ENCODE peak calls at places on chromosome 4, in four cellular contexts. D is GM12878, R is K562, S is HepG2. A is an unnamed sample.

GRCh38 chr4:84451546-84451945 is 47.5 kb downstream of the NKX6-1 start:
- DNase-seq in D (no peak), R (no peak), S (no peak), A (no peak)

GRCh38 chr4:95510145-95510544 is 38.6 kb downstream of the UNC5C start:
- DNase-seq in D (no peak), R (peak), S (peak), A (no peak)

GRCh38 chr4:4259484-4260100 is 11.6 kb upstream of the TMEM128 start:
- DNase-seq in D (no peak), R (no peak), S (peak), A (no peak)

GRCh38 chr4:123352966-123353365 is 43.6 kb upstream of the SPRY1 start:
- DNase-seq in D (no peak), R (no peak), S (no peak), A (no peak)

GRCh38 chr4:77001907-77002306 is 52.4 kb downstream of the SEPTIN11 start:
- DNase-seq in D (no peak), R (no peak), S (no peak), A (no peak)

GRCh38 chr4:20422398-20422797 is 170.7 kb downstream of the SLIT2 start:
- DNase-seq in D (no peak), R (peak), S (peak), A (peak)

GRCh38 chr4:80097395-80098177 is 24.6 kb upstream of the ANTXR2 start:
- DNase-seq in D (no peak), R (no peak), S (no peak), A (no peak)

GRCh38 chr4:112751447-112751846 is 114.5 kb downstream of the LARP7 start:
- DNase-seq in D (no peak), R (no peak), S (no peak), A (no peak)

GRCh38 chr4:4379540-4380087 is 7.3 kb upstream of the NSG1 start:
- DNase-seq in D (no peak), R (no peak), S (no peak), A (no peak)

GRCh38 chr4:3674479-3674851 is 91.7 kb upstream of the ADRA2C start:
- DNase-seq in D (no peak), R (no peak), S (no peak), A (peak)

GRCh38 chr4:30754021-30754420 is 33.9 kb downstream of the PCDH7 start:
- DNase-seq in D (no peak), R (no peak), S (no peak), A (no peak)

GRCh38 chr4:158870282-158871049 is 101.6 kb downstream of the FNIP2 start:
- DNase-seq in D (no peak), R (no peak), S (no peak), A (peak)

GRCh38 chr4:110586137-110586850 is 36.6 kb downstream of the PITX2 start:
- DNase-seq in D (no peak), R (no peak), S (no peak), A (no peak)

GRCh38 chr4:94870151-94870550 is 112.4 kb downstream of the BMPR1B start:
- DNase-seq in D (no peak), R (no peak), S (no peak), A (no peak)

GRCh38 chr4:86963697-86964096 is 28.9 kb downstream of the AFF1 start:
- DNase-seq in D (no peak), R (no peak), S (no peak), A (no peak)

GRCh38 chr4:188960411-188961093 is 821.3 kb downstream of the TRIML1 start:
- DNase-seq in D (no peak), R (no peak), S (no peak), A (no peak)

GRCh38 chr4:25500626-25501318 is 123.7 kb downstream of the ANAPC4 start:
- DNase-seq in D (no peak), R (no peak), S (no peak), A (no peak)

GRCh38 chr4:154471924-154472323 is 19.7 kb downstream of the DCHS2 start:
- DNase-seq in D (peak), R (no peak), S (peak), A (no peak)

GRCh38 chr4:163764569-163764968 is 270.1 kb downstream of the TMA16 start:
- DNase-seq in D (no peak), R (no peak), S (no peak), A (no peak)

GRCh38 chr4:150746156-150746555 is 164.2 kb downstream of the MAB21L2 start:
- DNase-seq in D (no peak), R (no peak), S (no peak), A (no peak)

GRCh38 chr4:140856692-140857091 is 100.5 kb upstream of the TBC1D9 start:
- DNase-seq in D (no peak), R (no peak), S (no peak), A (no peak)

GRCh38 chr4:158259955-158260575 is 49.8 kb downstream of the TMEM144 start:
- DNase-seq in D (no peak), R (no peak), S (peak), A (no peak)

GRCh38 chr4:181161669-181162068 is 1081.5 kb upstream of the TENM3 start:
- DNase-seq in D (no peak), R (no peak), S (no peak), A (no peak)

GRCh38 chr4:88533937-88534750 is 10.6 kb upstream of the PYURF start:
- DNase-seq in D (no peak), R (no peak), S (no peak), A (no peak)

GRCh38 chr4:99209671-99210070 is 9.4 kb downstream of the ADH6 start:
- DNase-seq in D (no peak), R (no peak), S (no peak), A (no peak)

GRCh38 chr4:99205104-99205979 is 13.7 kb downstream of the ADH6 start:
- DNase-seq in D (no peak), R (no peak), S (peak), A (no peak)

GRCh38 chr4:99208719-99209075 is 10.3 kb downstream of the ADH6 start:
- DNase-seq in D (no peak), R (no peak), S (no peak), A (peak)

GRCh38 chr4:99207911-99208718 is 10.9 kb downstream of the ADH6 start:
- DNase-seq in D (no peak), R (no peak), S (no peak), A (no peak)

DNA sequence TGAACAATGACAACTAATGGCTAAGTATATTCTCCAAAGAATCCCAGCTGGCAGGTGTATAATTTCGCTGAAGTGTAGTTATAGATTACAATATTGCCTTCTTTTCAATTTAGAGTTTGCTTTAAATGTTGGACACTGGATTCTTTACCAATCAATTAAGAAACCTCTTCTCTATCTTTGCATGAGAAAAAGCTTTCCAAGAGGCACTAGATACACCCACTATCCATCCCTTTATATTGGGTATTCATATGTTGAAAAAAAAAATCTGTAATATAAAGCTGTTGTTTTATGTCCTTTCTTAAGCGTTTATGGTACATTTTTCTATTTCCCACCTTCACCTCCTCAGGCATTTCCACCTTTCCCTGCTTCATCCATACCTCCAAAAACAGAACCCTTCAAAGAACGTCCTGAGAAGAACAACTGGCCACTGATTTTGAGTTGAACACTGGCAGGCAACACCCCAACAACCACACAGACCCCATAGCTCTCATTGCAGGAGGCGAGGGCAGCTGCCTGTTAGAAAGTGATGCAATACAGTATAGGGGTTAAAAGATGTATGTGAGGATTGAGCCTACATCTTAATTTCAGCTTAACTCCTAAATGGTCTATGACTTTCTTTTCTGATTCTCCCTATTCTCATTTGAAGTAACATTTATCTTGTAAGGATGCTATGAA is 11.8 kb downstream of the ADH6 start:
- DNase-seq in D (no peak), R (no peak), S (no peak), A (no peak)
- TF ChIP-seq TCF7 in D (no peak), R (no peak), S (no peak), A (no peak)

GRCh38 chr4:8356856-8357255 is 83.7 kb downstream of the ACOX3 start:
- DNase-seq in D (no peak), R (no peak), S (no peak), A (no peak)
- TF ChIP-seq USF2 in D (no peak), R (no peak), S (no peak), A (no peak)

GRCh38 chr4:10773656-10774055 is 89.1 kb upstream of the CLNK start:
- DNase-seq in D (no peak), R (no peak), S (no peak), A (no peak)
- TF ChIP-seq TCF7 in D (no peak), R (no peak), S (no peak), A (no peak)

DNA sequence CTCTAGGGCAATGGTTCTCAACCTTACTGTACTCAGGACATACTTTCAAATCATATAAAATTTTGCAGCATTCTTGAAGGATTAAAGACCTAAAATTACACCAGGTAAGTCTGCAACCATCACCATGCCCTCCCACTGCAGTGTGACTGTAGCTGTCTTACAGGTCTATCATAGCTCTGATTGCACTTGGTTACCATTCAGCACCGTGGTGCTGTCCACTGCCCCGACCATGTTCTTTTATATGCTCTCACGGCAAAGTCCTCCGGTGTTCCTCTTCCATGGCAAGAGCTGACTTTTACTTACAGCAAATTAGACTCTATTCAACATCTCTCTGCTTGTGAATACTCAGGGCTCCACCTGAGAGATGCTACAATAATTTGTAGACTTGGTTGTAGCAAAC is 11.5 kb downstream of the CRMP1 start:
- DNase-seq in D (no peak), R (no peak), S (no peak), A (no peak)
- TF ChIP-seq USF2 in D (no peak), R (no peak), S (no peak), A (no peak)

DNA sequence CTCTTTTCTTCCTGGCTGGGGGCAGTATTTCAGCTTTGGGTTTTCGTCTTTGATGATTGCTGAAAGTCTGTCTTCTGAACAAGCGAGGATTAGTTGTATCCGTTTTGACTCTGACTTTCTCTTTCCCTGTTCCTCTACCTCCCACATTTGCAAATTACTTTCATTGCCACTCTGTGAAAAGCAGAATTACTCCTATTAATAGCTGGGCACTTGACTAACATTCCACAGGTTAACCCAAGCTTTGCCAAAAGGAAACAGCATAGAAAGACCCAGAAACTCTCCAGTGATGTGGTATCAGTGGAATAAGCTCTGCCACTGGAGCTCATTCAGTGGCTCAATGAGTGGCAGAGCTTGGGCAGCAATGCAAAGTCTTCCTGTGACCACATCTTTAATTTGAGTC is 238.9 kb downstream of the PALLD start:
- DNase-seq in D (no peak), R (no peak), S (no peak), A (no peak)
- TF ChIP-seq TCF7 in D (no peak), R (no peak), S (no peak), A (no peak)

GRCh38 chr4:21830272-21830671 is 118.3 kb downstream of the KCNIP4 start:
- DNase-seq in D (no peak), R (no peak), S (no peak), A (no peak)
- TF ChIP-seq USF2 in D (no peak), R (no peak), S (no peak), A (no peak)

GRCh38 chr4:102339018-102339417 is 6.3 kb downstream of the SLC39A8 start:
- DNase-seq in D (no peak), R (no peak), S (no peak), A (no peak)

GRCh38 chr4:102333792-102334191 is 11.5 kb downstream of the SLC39A8 start:
- DNase-seq in D (no peak), R (no peak), S (no peak), A (no peak)

GRCh38 chr4:102334624-102335023 is 10.7 kb downstream of the SLC39A8 start:
- DNase-seq in D (no peak), R (no peak), S (no peak), A (no peak)

GRCh38 chr4:102338405-102338804 is 6.9 kb downstream of the SLC39A8 start:
- DNase-seq in D (no peak), R (no peak), S (no peak), A (no peak)

DNA sequence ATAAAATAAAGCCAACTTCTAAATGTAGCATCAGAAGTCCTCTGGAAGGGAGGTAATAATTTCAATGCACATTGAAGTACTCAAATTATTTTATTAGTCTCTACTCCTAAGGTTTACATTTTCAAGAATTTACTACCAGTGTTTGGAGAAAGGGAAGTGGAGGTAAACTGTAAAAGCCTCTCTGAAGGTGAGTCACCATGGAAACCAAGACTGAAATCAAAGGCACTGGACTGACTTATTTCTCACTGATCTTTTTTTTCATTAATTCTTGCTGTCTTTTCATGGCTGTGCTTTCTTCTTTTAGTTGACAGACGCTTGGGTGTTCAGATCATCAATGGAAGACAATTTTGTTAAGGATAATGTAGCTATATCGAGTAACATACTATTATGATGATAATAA is 9.7 kb downstream of the SLC39A8 start:
- DNase-seq in D (no peak), R (no peak), S (no peak), A (no peak)
- TF ChIP-seq TCF7 in D (no peak), R (no peak), S (no peak), A (no peak)